ENCODE peak calls at places on chromosomes 3 and 15, in ten cellular contexts. Q, J, W, L, M, V, B, N, E and X are unnamed samples.

GRCh38 chr3:194042947-194043346 is 93.0 kb upstream of the HES1 start:
- DNase-seq in Q (no peak), J (no peak), W (no peak), L (no peak), M (peak; percentile 57), V (no peak), B (no peak), N (no peak), E (peak; percentile 52), X (peak; percentile 47)

GRCh38 chr15:88654430-88655102 is 15.8 kb downstream of the ISG20 start:
- DNase-seq in Q (no peak), J (no peak), W (no peak), L (no peak), M (no peak), V (peak; percentile 27), B (peak; percentile 1), N (no peak), E (no peak), X (no peak)

GRCh38 chr3:9226326-9226725 is 23.1 kb downstream of the SRGAP3 start:
- DNase-seq in Q (no peak), J (no peak), W (no peak), L (no peak), M (peak; percentile 81), V (no peak), B (no peak), N (no peak), E (peak; percentile 43), X (peak; percentile 40)

GRCh38 chr3:143831208-143831607 is 17.1 kb downstream of the SLC9A9 start:
- DNase-seq in Q (no peak), J (no peak), W (no peak), L (no peak), M (peak; percentile 54), V (no peak), B (no peak), N (no peak), E (peak; percentile 71), X (peak; percentile 53)

GRCh38 chr3:127654374-127654773 is 18.4 kb upstream of the ABTB1 start:
- DNase-seq in Q (no peak), J (no peak), W (no peak), L (no peak), M (no peak), V (no peak), B (no peak), N (no peak), E (peak; percentile 21), X (peak; percentile 4)

GRCh38 chr15:59362339-59362738 is 10.3 kb downstream of the MYO1E start:
- DNase-seq in Q (no peak), J (no peak), W (no peak), L (no peak), M (no peak), V (no peak), B (no peak), N (no peak), E (no peak), X (no peak)

GRCh38 chr3:72281551-72281950 is 496.6 kb upstream of the PROK2 start:
- DNase-seq in Q (no peak), J (no peak), W (no peak), L (no peak), M (no peak), V (no peak), B (no peak), N (no peak), E (no peak), X (no peak)

GRCh38 chr15:101625980-101626379 is 26.2 kb downstream of the TM2D3 start:
- DNase-seq in Q (no peak), J (no peak), W (no peak), L (no peak), M (no peak), V (no peak), B (no peak), N (no peak), E (peak; percentile 48), X (no peak)

GRCh38 chr3:101902041-101902440 is 52.7 kb downstream of the NFKBIZ start:
- DNase-seq in Q (peak; percentile 21), J (no peak), W (no peak), L (no peak), M (peak; percentile 98), V (no peak), B (peak; percentile 15), N (no peak), E (peak; percentile 96), X (peak; percentile 98)

GRCh38 chr15:51341366-51342248 is at the start of gene GLDN:
- DNase-seq in Q (no peak), J (peak; percentile 35), W (peak; percentile 90), L (no peak), M (peak; percentile 11), V (peak; percentile 40), B (no peak), N (no peak), E (peak; percentile 59), X (peak; percentile 12)

GRCh38 chr3:179027326-179027900 is 44.2 kb downstream of the ZMAT3 start:
- DNase-seq in Q (no peak), J (no peak), W (no peak), L (no peak), M (peak; percentile 76), V (no peak), B (no peak), N (no peak), E (peak; percentile 31), X (peak; percentile 58)

GRCh38 chr3:37741644-37742043 is 120.0 kb upstream of the CTDSPL start:
- DNase-seq in Q (peak; percentile 40), J (peak; percentile 62), W (peak; percentile 2), L (no peak), M (peak; percentile 42), V (peak; percentile 68), B (peak; percentile 36), N (no peak), E (peak; percentile 31), X (peak; percentile 29)

DNA sequence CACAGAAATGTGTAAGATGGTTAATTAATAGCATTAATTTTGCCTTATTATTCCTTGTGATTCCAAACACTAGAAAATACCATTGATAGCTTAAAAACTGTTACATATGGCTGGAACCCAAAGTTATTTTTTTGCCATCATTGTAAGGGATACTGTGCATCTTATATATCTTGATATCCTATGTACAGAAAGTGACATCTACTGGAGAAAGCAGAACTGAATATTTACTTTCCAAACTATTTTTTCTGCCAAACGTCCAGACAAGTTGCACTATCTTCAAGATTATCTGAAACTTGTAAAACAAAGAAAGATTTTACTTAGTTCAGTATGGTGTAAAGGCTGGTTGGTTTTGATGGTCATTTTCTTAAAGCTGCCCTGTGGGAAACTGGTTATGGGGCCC is 33.3 kb upstream of the MEIS2 start:
- DNase-seq in Q (no peak), J (no peak), W (no peak), L (no peak), M (peak; percentile 9), V (no peak), B (peak; percentile 15), N (no peak), E (peak; percentile 51), X (peak; percentile 57)
- TF ChIP-seq CTCF in Q (peak; percentile 57), J (peak; percentile 27), W (no peak), L (no peak), M (peak; percentile 42), V (no peak), B (no peak), N (no peak), E (peak; percentile 23), X (peak; percentile 30)

GRCh38 chr3:134852132-134852531 is 57.1 kb downstream of the EPHB1 start:
- DNase-seq in Q (no peak), J (no peak), W (no peak), L (no peak), M (no peak), V (no peak), B (no peak), N (no peak), E (no peak), X (no peak)
- H3K4me3 ChIP-seq in Q (no peak overlapping the region), J (no peak overlapping the region), W (no peak overlapping the region), L (no peak overlapping the region), M (no peak overlapping the region), V (no peak overlapping the region), B (no peak overlapping the region), N (no peak overlapping the region), E (no peak overlapping the region), X (no peak overlapping the region)

GRCh38 chr3:46214751-46215352 is 6.7 kb upstream of the CCR1 start:
- DNase-seq in Q (no peak), J (no peak), W (no peak), L (no peak), M (no peak), V (peak; percentile 88), B (peak; percentile 84), N (no peak), E (no peak), X (no peak)
- TF ChIP-seq CTCF in Q (no peak), J (no peak), W (peak; percentile 41), L (peak; percentile 64), M (peak; percentile 57), V (no peak), B (peak; percentile 71), N (no peak), E (no peak), X (peak; percentile 24)

DNA sequence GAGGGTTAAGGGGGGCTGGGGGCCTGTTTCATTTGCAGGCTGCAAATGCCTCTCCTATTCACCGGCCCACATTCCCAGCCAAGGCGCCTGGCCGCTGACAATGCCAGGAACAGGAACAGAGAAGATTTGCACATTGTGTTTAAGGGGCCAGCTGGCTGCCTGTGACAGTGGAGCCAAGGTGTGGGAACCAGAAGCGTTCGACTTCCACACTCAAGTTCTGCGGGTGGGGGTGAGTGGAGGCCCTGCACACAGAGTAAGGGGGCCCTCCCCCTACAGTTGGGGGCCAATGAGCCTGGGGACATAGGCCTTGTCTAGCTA is 9.5 kb downstream of the IGDCC3 start:
- DNase-seq in Q (no peak), J (no peak), W (no peak), L (no peak), M (no peak), V (no peak), B (no peak), N (no peak), E (no peak), X (no peak)
- H3K4me3 ChIP-seq in Q (no peak overlapping the region), J (no peak overlapping the region), W (no peak overlapping the region), L (no peak overlapping the region), M (no peak overlapping the region), V (no peak overlapping the region), B (no peak overlapping the region), N (no peak overlapping the region), E (no peak overlapping the region), X (no peak overlapping the region)

GRCh38 chr3:129482721-129483120 is 42.7 kb downstream of the IFT122 start:
- DNase-seq in Q (no peak), J (no peak), W (no peak), L (no peak), M (no peak), V (no peak), B (peak; percentile 28), N (no peak), E (no peak), X (no peak)
- TF ChIP-seq CTCF in Q (no peak), J (peak; percentile 9), W (no peak), L (peak; percentile 19), M (peak; percentile 5), V (no peak), B (peak; percentile 40), N (no peak), E (no peak), X (peak; percentile 7)

GRCh38 chr3:52372822-52373504 is 56.8 kb downstream of the DNAH1 start:
- DNase-seq in Q (no peak), J (peak; percentile 54), W (peak; percentile 92), L (no peak), M (no peak), V (peak; percentile 35), B (peak; percentile 87), N (no peak), E (peak; percentile 19), X (no peak)
- H3K4me3 ChIP-seq in Q (no peak overlapping the region), J (peak overlapping the region; percentile 28), W (peak overlapping the region; percentile 29), L (no peak overlapping the region), M (no peak overlapping the region), V (no peak overlapping the region), B (peak overlapping the region; percentile 22), N (no peak overlapping the region), E (peak overlapping the region; percentile 18), X (no peak overlapping the region)

GRCh38 chr15:45573961-45574629 is 13.1 kb upstream of the BLOC1S6 start:
- DNase-seq in Q (no peak), J (no peak), W (peak; percentile 48), L (no peak), M (no peak), V (no peak), B (peak; percentile 21), N (no peak), E (peak; percentile 29), X (peak; percentile 18)
- TF ChIP-seq CTCF in Q (peak; percentile 9), J (peak; percentile 17), W (peak; percentile 10), L (peak; percentile 22), M (peak; percentile 29), V (no peak), B (no peak), N (no peak), E (peak; percentile 40), X (peak; percentile 55)